ENCODE peak calls at places on chromosomes 1 and 21, in six cellular contexts. One of them, this sample, is unnamed.

GRCh38 chr1:160432371-160432786 is 32.0 kb downstream of the VANGL2 start:
- DNase-seq in PC-3: peak; percentile 42
- DNase-seq in upper lobe of right lung: no peak
- DNase-seq in esophagus squamous epithelium: no peak
- DNase-seq in heart left ventricle: no peak
- DNase-seq in tibial artery: no peak
- DNase-seq in this sample: no peak

GRCh38 chr1:21906173-21907078 is 30.7 kb downstream of the HSPG2 start:
- DNase-seq in esophagus squamous epithelium: no peak
- DNase-seq in heart left ventricle: peak; percentile 89
- DNase-seq in tibial artery: peak; percentile 95
- DNase-seq in upper lobe of right lung: peak; percentile 72
- DNase-seq in PC-3: no peak
- DNase-seq in this sample: no peak

GRCh38 chr1:207205613-207206009 is 101.6 kb downstream of the C4BPA start:
- DNase-seq in heart left ventricle: no peak
- DNase-seq in tibial artery: no peak
- DNase-seq in PC-3: peak; percentile 31
- DNase-seq in esophagus squamous epithelium: no peak
- DNase-seq in upper lobe of right lung: no peak
- DNase-seq in this sample: no peak

GRCh38 chr1:85413169-85413568 is 51.8 kb downstream of the DDAH1 start:
- DNase-seq in tibial artery: no peak
- DNase-seq in esophagus squamous epithelium: no peak
- DNase-seq in PC-3: no peak
- DNase-seq in upper lobe of right lung: no peak
- DNase-seq in heart left ventricle: no peak
- DNase-seq in this sample: no peak

GRCh38 chr1:64080947-64081562 is 122.4 kb upstream of the UBE2U start:
- DNase-seq in upper lobe of right lung: no peak
- DNase-seq in esophagus squamous epithelium: no peak
- DNase-seq in PC-3: peak; percentile 37
- DNase-seq in tibial artery: no peak
- DNase-seq in heart left ventricle: no peak
- DNase-seq in this sample: no peak

GRCh38 chr1:153577624-153578051 is 12.0 kb upstream of the S100A2 start:
- DNase-seq in upper lobe of right lung: no peak
- DNase-seq in heart left ventricle: no peak
- DNase-seq in tibial artery: peak; percentile 39
- DNase-seq in esophagus squamous epithelium: no peak
- DNase-seq in PC-3: no peak
- DNase-seq in this sample: no peak

GRCh38 chr1:109624215-109625010 is 4.8 kb downstream of the AMPD2 start:
- DNase-seq in PC-3: no peak
- DNase-seq in esophagus squamous epithelium: no peak
- DNase-seq in upper lobe of right lung: no peak
- DNase-seq in heart left ventricle: no peak
- DNase-seq in tibial artery: no peak
- DNase-seq in this sample: no peak

GRCh38 chr1:169288011-169288414 is 79.6 kb downstream of the NME7 start:
- DNase-seq in upper lobe of right lung: no peak
- DNase-seq in esophagus squamous epithelium: no peak
- DNase-seq in tibial artery: no peak
- DNase-seq in PC-3: peak; percentile 87
- DNase-seq in heart left ventricle: no peak
- DNase-seq in this sample: no peak

GRCh38 chr1:156114101-156114918 is at the start of gene LMNA:
- DNase-seq in esophagus squamous epithelium: peak; percentile 52
- DNase-seq in heart left ventricle: peak; percentile 94
- DNase-seq in tibial artery: peak; percentile 98
- DNase-seq in upper lobe of right lung: peak; percentile 95
- DNase-seq in PC-3: peak; percentile 98
- DNase-seq in this sample: no peak

GRCh38 chr1:201499795-201500669 is 6.9 kb downstream of the CSRP1 start:
- DNase-seq in heart left ventricle: peak; percentile 66
- DNase-seq in PC-3: no peak
- DNase-seq in upper lobe of right lung: no peak
- DNase-seq in esophagus squamous epithelium: no peak
- DNase-seq in tibial artery: peak; percentile 61
- DNase-seq in this sample: no peak

GRCh38 chr21:32768530-32768929 is 3.0 kb downstream of the PAXBP1 start:
- DNase-seq in heart left ventricle: no peak
- DNase-seq in esophagus squamous epithelium: no peak
- DNase-seq in upper lobe of right lung: no peak
- DNase-seq in PC-3: no peak
- DNase-seq in tibial artery: no peak
- DNase-seq in this sample: no peak

GRCh38 chr21:32772281-32773047 is 909 bp upstream of the PAXBP1 start:
- DNase-seq in tibial artery: no peak
- DNase-seq in PC-3: peak; percentile 36
- DNase-seq in heart left ventricle: no peak
- DNase-seq in esophagus squamous epithelium: no peak
- DNase-seq in upper lobe of right lung: no peak
- DNase-seq in this sample: no peak

GRCh38 chr21:32771134-32771523 is 426 bp downstream of the PAXBP1 start:
- DNase-seq in esophagus squamous epithelium: no peak
- DNase-seq in tibial artery: peak; percentile 47
- DNase-seq in PC-3: peak; percentile 50
- DNase-seq in upper lobe of right lung: peak; percentile 85
- DNase-seq in heart left ventricle: peak; percentile 69
- DNase-seq in this sample: peak; percentile 38

GRCh38 chr21:32770514-32771133 is 931 bp downstream of the PAXBP1 start:
- DNase-seq in upper lobe of right lung: no peak
- DNase-seq in esophagus squamous epithelium: no peak
- DNase-seq in PC-3: peak; percentile 5
- DNase-seq in tibial artery: peak; percentile 24
- DNase-seq in heart left ventricle: no peak
- DNase-seq in this sample: no peak
- TF ChIP-seq CTCF in upper lobe of right lung: no peak
- TF ChIP-seq CTCF in esophagus squamous epithelium: no peak
- TF ChIP-seq CTCF in PC-3: no peak
- TF ChIP-seq CTCF in tibial artery: no peak
- TF ChIP-seq CTCF in heart left ventricle: no peak
- TF ChIP-seq CTCF in this sample: peak; percentile 24

GRCh38 chr1:58249729-58250586 is 296.6 kb downstream of the OMA1 start:
- DNase-seq in PC-3: no peak
- DNase-seq in tibial artery: no peak
- DNase-seq in esophagus squamous epithelium: no peak
- DNase-seq in heart left ventricle: peak; percentile 35
- DNase-seq in upper lobe of right lung: no peak
- DNase-seq in this sample: peak; percentile 15
- TF ChIP-seq CTCF in PC-3: no peak
- TF ChIP-seq CTCF in tibial artery: no peak
- TF ChIP-seq CTCF in esophagus squamous epithelium: no peak
- TF ChIP-seq CTCF in heart left ventricle: no peak
- TF ChIP-seq CTCF in upper lobe of right lung: no peak
- TF ChIP-seq CTCF in this sample: no peak

GRCh38 chr21:43760391-43760958 is 15.6 kb downstream of the CSTB start:
- DNase-seq in esophagus squamous epithelium: no peak
- DNase-seq in PC-3: no peak
- DNase-seq in upper lobe of right lung: no peak
- DNase-seq in tibial artery: no peak
- DNase-seq in heart left ventricle: no peak
- DNase-seq in this sample: no peak
- TF ChIP-seq CTCF in esophagus squamous epithelium: no peak
- TF ChIP-seq CTCF in PC-3: peak; percentile 32
- TF ChIP-seq CTCF in upper lobe of right lung: no peak
- TF ChIP-seq CTCF in tibial artery: no peak
- TF ChIP-seq CTCF in heart left ventricle: no peak
- TF ChIP-seq CTCF in this sample: no peak

GRCh38 chr1:200372885-200373181 is 37.0 kb downstream of the ZNF281 start:
- DNase-seq in tibial artery: no peak
- DNase-seq in PC-3: no peak
- DNase-seq in esophagus squamous epithelium: no peak
- DNase-seq in heart left ventricle: no peak
- DNase-seq in upper lobe of right lung: no peak
- DNase-seq in this sample: no peak
- TF ChIP-seq CTCF in tibial artery: no peak
- TF ChIP-seq CTCF in PC-3: no peak
- TF ChIP-seq CTCF in esophagus squamous epithelium: no peak
- TF ChIP-seq CTCF in heart left ventricle: no peak
- TF ChIP-seq CTCF in upper lobe of right lung: no peak
- TF ChIP-seq CTCF in this sample: no peak

GRCh38 chr21:43728467-43729390 is 9.8 kb downstream of the PDXK start:
- DNase-seq in PC-3: peak; percentile 92
- DNase-seq in heart left ventricle: peak; percentile 97
- DNase-seq in esophagus squamous epithelium: peak; percentile 64
- DNase-seq in tibial artery: peak; percentile 97
- DNase-seq in upper lobe of right lung: peak; percentile 98
- DNase-seq in this sample: peak; percentile 49
- TF ChIP-seq CTCF in PC-3: no peak
- TF ChIP-seq CTCF in heart left ventricle: peak; percentile 16
- TF ChIP-seq CTCF in esophagus squamous epithelium: no peak
- TF ChIP-seq CTCF in tibial artery: peak; percentile 40
- TF ChIP-seq CTCF in upper lobe of right lung: peak; percentile 35
- TF ChIP-seq CTCF in this sample: peak; percentile 63

This sample was measured in progenitor cell of endocrine pancreas.